ENCODE peak calls at places on chromosomes 5 and 9, in seven cellular contexts. X, C, H, L, B, J and O are unnamed samples. For H3K4me1 and H3K27me3, the result is how much of the 10 kb centered on the place peaks cover.

GRCh38 chr9:110832916-110833315 is 164.3 kb downstream of the MUSK start:
- DNase-seq in X (no peak), C (no peak), H (no peak), L (no peak), B (no peak), J (no peak), O (no peak)

GRCh38 chr9:38356851-38357250 is 35.7 kb upstream of the ALDH1B1 start:
- DNase-seq in X (peak), C (no peak), H (no peak), L (no peak), B (no peak), J (no peak), O (no peak)

GRCh38 chr5:65611524-65611923 is 12.6 kb downstream of the TRIM23 start:
- DNase-seq in X (no peak), C (no peak), H (no peak), L (no peak), B (no peak), J (peak), O (no peak)

GRCh38 chr5:135488727-135489465 is 36.7 kb upstream of the TIFAB start:
- DNase-seq in X (peak), C (no peak), H (no peak), L (peak), B (no peak), J (no peak), O (peak)

GRCh38 chr9:98916660-98917059 is 27.0 kb upstream of the COL15A1 start:
- DNase-seq in X (no peak), C (peak), H (peak), L (peak), B (peak), J (peak), O (peak)

GRCh38 chr9:110027624-110028023 is 180.3 kb downstream of the C9orf152 start:
- DNase-seq in X (no peak), C (no peak), H (no peak), L (no peak), B (no peak), J (no peak), O (no peak)

GRCh38 chr9:122127396-122127798 is 32.2 kb downstream of the NDUFA8 start:
- DNase-seq in X (peak), C (no peak), H (peak), L (no peak), B (no peak), J (no peak), O (no peak)

GRCh38 chr5:4514067-4514648 is 626.0 kb upstream of the ADAMTS16 start:
- DNase-seq in X (no peak), C (no peak), H (no peak), L (no peak), B (no peak), J (no peak), O (no peak)

GRCh38 chr9:92094655-92095054 is 20.6 kb downstream of the SPTLC1 start:
- DNase-seq in X (no peak), C (no peak), H (no peak), L (peak), B (no peak), J (no peak), O (no peak)

GRCh38 chr5:20166496-20166895 is 178.5 kb upstream of the CDH18 start:
- DNase-seq in X (no peak), C (no peak), H (no peak), L (no peak), B (no peak), J (no peak), O (peak)

GRCh38 chr5:463952-464351 is 21.0 kb downstream of the EXOC3 start:
- DNase-seq in X (no peak), C (no peak), H (peak), L (no peak), B (no peak), J (no peak), O (no peak)

GRCh38 chr5:73822989-73823339 is 197.0 kb downstream of the ARHGEF28 start:
- DNase-seq in X (no peak), C (no peak), H (no peak), L (no peak), B (no peak), J (peak), O (no peak)

GRCh38 chr9:136442330-136442729 is 2.7 kb upstream of the INPP5E start:
- DNase-seq in X (no peak), C (no peak), H (no peak), L (no peak), B (no peak), J (no peak), O (no peak)

GRCh38 chr5:76732405-76733048 is 16.6 kb downstream of the F2R start:
- DNase-seq in X (no peak), C (no peak), H (no peak), L (no peak), B (no peak), J (no peak), O (no peak)

GRCh38 chr5:155136451-155136850 is 122.9 kb downstream of the KIF4B start:
- DNase-seq in X (no peak), C (no peak), H (no peak), L (peak), B (no peak), J (no peak), O (no peak)

GRCh38 chr5:99320461-99320860 is 391.7 kb upstream of the CHD1 start:
- DNase-seq in X (no peak), C (no peak), H (no peak), L (no peak), B (no peak), J (peak), O (peak)

GRCh38 chr5:66851306-66851705 is 255.1 kb downstream of the MAST4 start:
- DNase-seq in X (no peak), C (no peak), H (no peak), L (no peak), B (no peak), J (no peak), O (no peak)

GRCh38 chr9:137176302-137177182 is 4.7 kb upstream of the TMEM210 start:
- DNase-seq in X (no peak), C (peak), H (no peak), L (peak), B (no peak), J (peak), O (peak)

GRCh38 chr9:76521244-76521673 is 62.3 kb downstream of the GCNT1 start:
- DNase-seq in X (no peak), C (no peak), H (no peak), L (peak), B (no peak), J (no peak), O (no peak)

GRCh38 chr5:132430736-132431135 is 59.8 kb downstream of the IRF1 start:
- DNase-seq in X (no peak), C (no peak), H (no peak), L (no peak), B (no peak), J (no peak), O (no peak)

GRCh38 chr5:67248703-67249589 is 52.3 kb upstream of the CD180 start:
- DNase-seq in X (peak), C (no peak), H (no peak), L (no peak), B (no peak), J (no peak), O (peak)

GRCh38 chr5:116880150-116880549 is 305.5 kb upstream of the SEMA6A start:
- DNase-seq in X (no peak), C (no peak), H (no peak), L (no peak), B (no peak), J (no peak), O (no peak)

GRCh38 chr5:116881921-116882531 is 307.4 kb upstream of the SEMA6A start:
- DNase-seq in X (no peak), C (no peak), H (no peak), L (peak), B (no peak), J (no peak), O (no peak)

GRCh38 chr5:116887104-116887503 is 312.5 kb upstream of the SEMA6A start:
- DNase-seq in X (no peak), C (no peak), H (no peak), L (no peak), B (no peak), J (no peak), O (no peak)

GRCh38 chr5:116883875-116884274 is 309.3 kb upstream of the SEMA6A start:
- DNase-seq in X (no peak), C (no peak), H (no peak), L (no peak), B (no peak), J (no peak), O (no peak)

GRCh38 chr5:116885825-116886224 is 311.2 kb upstream of the SEMA6A start:
- DNase-seq in X (no peak), C (no peak), H (no peak), L (no peak), B (no peak), J (no peak), O (no peak)
- H3K4me1 ChIP-seq in X (under half), C (under half), H (under half), L (under half), B (under half), J (under half), O (under half)

GRCh38 chr5:171623107-171623506 is 162.5 kb upstream of the SMIM23 start:
- DNase-seq in X (no peak), C (no peak), H (no peak), L (no peak), B (no peak), J (no peak), O (no peak)
- H3K27me3 ChIP-seq in X (under half), C (under half), H (under half), L (under half), B (under half), J (under half), O (under half)

DNA sequence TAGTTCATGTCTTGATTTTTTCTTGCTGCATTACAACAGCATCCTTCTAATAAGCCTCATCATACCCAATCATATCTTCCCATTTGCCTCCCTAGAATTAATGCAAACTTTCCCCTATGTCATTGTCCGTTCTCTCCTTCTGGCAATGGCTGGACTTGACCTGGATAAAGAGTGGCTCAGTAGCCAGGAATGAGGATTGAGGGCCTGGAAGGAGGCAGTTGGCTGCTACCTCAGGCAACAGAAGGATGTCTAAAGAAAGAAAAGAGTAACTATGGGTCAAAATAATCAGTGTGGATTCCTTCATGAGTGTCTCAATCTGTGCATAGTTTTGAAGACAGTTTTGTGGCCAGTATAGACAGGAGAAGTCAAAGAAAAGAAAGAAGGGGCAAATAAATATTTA is 209.6 kb downstream of the TRPM3 start:
- DNase-seq in X (no peak), C (no peak), H (no peak), L (no peak), B (no peak), J (no peak), O (no peak)
- H3K4me3 ChIP-seq in X (no peak), C (no peak), H (no peak), L (no peak), B (no peak), J (no peak), O (no peak)

DNA sequence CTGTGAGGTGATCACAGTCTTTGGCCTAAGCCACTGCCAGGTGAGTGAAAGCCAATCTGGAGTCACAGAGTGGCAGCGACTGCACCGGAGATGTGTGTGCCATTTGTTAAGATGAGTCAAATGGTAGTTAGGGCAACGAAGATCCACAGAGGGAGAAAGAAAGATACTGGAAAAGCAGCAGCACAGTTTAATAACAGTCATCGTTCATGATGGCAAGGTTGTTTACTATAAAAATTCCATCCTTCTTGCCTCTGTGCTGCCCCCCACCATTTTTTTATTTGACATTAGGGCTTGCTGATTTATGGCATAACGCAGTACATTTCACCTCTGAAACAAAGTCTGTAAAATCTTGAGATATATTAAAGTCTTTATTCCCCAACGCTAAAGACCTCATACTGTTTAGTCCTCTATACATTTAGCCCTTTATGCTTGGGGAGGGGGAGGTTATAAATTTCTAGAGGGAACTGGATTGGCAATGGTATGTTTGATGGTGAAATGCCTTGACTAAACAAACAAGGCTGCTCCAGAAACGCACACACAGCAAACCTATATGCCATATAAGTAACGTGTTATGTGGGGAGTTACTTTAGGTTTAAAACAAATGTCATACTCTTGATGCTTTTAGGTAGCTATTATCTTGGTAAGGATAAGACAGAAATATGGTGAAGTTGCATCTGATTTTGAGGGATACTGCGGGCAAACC is 55.8 kb upstream of the ABL1 start:
- DNase-seq in X (no peak), C (no peak), H (peak), L (no peak), B (no peak), J (no peak), O (no peak)
- H3K4me1 ChIP-seq in X (under half), C (under half), H (under half), L (under half), B (under half), J (under half), O (under half)

DNA sequence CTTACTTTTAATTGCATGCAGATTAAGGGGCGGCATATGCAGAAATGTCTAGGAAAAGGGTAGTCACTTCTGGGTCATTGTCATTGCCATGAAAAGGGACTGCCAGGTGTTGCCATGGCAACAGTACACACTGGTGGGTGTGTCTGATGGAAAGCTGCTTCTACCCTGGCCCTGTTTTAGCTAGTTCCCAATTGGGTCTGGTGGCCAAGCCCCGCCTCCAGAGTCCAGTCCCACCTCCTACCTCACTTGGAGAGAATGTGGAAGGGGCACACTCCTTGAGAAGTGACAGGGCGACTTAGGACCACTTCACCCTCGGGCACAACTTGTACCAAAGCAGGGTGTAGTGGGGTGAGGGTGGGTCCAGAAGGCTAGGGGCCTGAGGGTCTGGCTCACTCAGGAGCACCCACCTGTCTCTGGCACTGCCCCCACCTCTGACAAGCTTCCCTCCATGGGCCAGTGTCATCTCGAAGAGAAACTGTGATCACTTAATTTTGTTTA is 77.1 kb upstream of the OLFM1 start:
- DNase-seq in X (no peak), C (no peak), H (no peak), L (no peak), B (no peak), J (no peak), O (no peak)
- H3K27me3 ChIP-seq in X (half or more), C (under half), H (under half), L (under half), B (under half), J (under half), O (under half)

DNA sequence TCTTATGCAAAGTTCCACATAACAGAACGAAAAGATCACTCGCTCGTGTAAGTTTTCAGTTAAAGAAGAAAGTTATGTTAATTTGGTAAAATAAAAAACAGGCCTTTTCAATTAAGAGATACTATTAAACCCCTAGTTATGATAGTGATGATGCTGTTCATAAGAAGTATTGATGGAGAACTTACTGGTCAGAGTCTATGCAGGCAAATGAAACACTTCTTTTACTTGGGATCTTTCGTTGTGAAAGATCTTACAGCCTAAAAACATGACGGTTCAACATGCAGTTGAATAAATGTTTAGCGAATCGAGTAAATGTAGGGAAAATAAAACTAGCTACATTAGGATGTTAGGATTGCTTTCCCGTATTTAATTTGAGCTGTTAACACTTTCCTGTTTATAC is 2.0 kb downstream of the RHOBTB3 start:
- DNase-seq in X (no peak), C (no peak), H (no peak), L (no peak), B (no peak), J (no peak), O (no peak)
- H3K4me3 ChIP-seq in X (peak), C (peak), H (peak), L (peak), B (peak), J (no peak), O (peak)

DNA sequence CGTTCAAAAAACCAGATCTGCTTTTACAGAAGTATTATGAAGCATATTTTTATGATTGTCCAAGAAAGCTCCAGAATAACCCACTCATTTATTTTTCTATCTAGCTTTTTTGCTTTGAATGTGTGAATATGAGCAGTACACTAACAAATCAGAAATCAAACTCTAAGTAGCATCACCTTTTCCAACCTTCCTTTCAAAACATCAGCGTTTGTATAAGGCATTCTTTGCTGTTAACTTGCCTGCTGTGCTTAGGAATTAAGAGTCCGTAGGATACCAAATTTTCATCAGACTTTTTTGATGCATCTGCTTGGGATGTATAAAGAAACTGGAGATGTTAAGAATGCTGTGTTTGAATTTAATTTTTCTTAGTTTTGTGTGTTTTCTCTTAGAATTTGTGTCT is 3.8 kb downstream of the TLE4 start:
- DNase-seq in X (no peak), C (no peak), H (no peak), L (no peak), B (no peak), J (no peak), O (peak)
- H3K4me1 ChIP-seq in X (under half), C (under half), H (under half), L (under half), B (under half), J (under half), O (under half)